ENCODE peak calls at places on chromosomes 5 and 9, in nine cellular contexts. W, C, Y, F, N, I, R, L and P are unnamed samples.

GRCh38 chr9:78406146-78406545 is 109.2 kb downstream of the PSAT1 start:
- DNase-seq in R (no peak), L (no peak), W (no peak), F (no peak), N (no peak), I (no peak), C (no peak), Y (peak; percentile 39), P (no peak)

GRCh38 chr5:10838038-10838437 is 77.0 kb upstream of the DAP start:
- DNase-seq in F (no peak), L (no peak), I (no peak), N (no peak), W (no peak), R (no peak), Y (no peak), C (no peak), P (no peak)

GRCh38 chr9:8940650-8941049 is 1141.1 kb upstream of the DMAC1 start:
- DNase-seq in I (no peak), Y (no peak), F (no peak), L (no peak), C (no peak), W (no peak), R (no peak), N (no peak), P (no peak)

GRCh38 chr9:109167716-109168115 is 667 bp upstream of the FRRS1L start:
- DNase-seq in N (no peak), I (no peak), R (no peak), C (no peak), Y (no peak), W (no peak), L (no peak), F (no peak), P (no peak)

GRCh38 chr5:139388198-139388821 is 1.4 kb downstream of the MZB1 start:
- DNase-seq in N (peak; percentile 21), W (peak; percentile 63), Y (peak; percentile 50), I (peak; percentile 86), L (peak; percentile 34), F (no peak), C (no peak), R (peak; percentile 89), P (no peak)

GRCh38 chr5:42982107-42982622 is 58.0 kb downstream of the ANXA2R start:
- DNase-seq in C (no peak), I (no peak), F (peak; percentile 54), L (no peak), N (no peak), W (no peak), R (no peak), Y (no peak), P (peak; percentile 51)

GRCh38 chr5:121251954-121252353 is 599.7 kb upstream of the FTMT start:
- DNase-seq in Y (no peak), W (no peak), R (no peak), L (no peak), C (no peak), I (no peak), N (peak; percentile 84), F (no peak), P (no peak)

GRCh38 chr5:66207800-66208561 is 63.9 kb downstream of the SREK1 start:
- DNase-seq in F (no peak), I (no peak), Y (peak; percentile 64), W (no peak), R (peak; percentile 75), L (no peak), N (no peak), C (no peak), P (no peak)

GRCh38 chr5:83589786-83590185 is 118.2 kb downstream of the VCAN start:
- DNase-seq in Y (no peak), F (no peak), L (no peak), N (no peak), C (no peak), I (no peak), W (no peak), R (no peak), P (no peak)

GRCh38 chr5:170809551-170809950 is 26.0 kb downstream of the GABRP start:
- DNase-seq in L (peak; percentile 43), R (no peak), W (no peak), F (no peak), C (no peak), Y (peak; percentile 66), N (peak; percentile 83), I (no peak), P (no peak)

GRCh38 chr5:40798012-40798855 is at the start of gene PRKAA1:
- DNase-seq in R (peak; percentile 96), F (peak; percentile 99), Y (peak; percentile 85), I (peak; percentile 96), C (peak; percentile 73), L (peak; percentile 89), W (peak; percentile 94), N (peak; percentile 84), P (peak; percentile 95)

GRCh38 chr5:97044057-97044456 is 98.4 kb downstream of the LIX1 start:
- DNase-seq in R (peak; percentile 68), F (no peak), I (no peak), C (no peak), Y (no peak), N (peak; percentile 32), W (no peak), L (peak; percentile 27), P (peak; percentile 39)

GRCh38 chr9:124010665-124011321 is 775 bp upstream of the LHX2 start:
- DNase-seq in R (no peak), I (no peak), C (no peak), Y (peak; percentile 35), L (no peak), F (peak; percentile 25), N (peak; percentile 37), W (peak; percentile 10), P (no peak)

GRCh38 chr9:110125207-110125751 is 82.7 kb downstream of the C9orf152 start:
- DNase-seq in F (no peak), R (peak; percentile 96), Y (peak; percentile 91), W (peak; percentile 84), N (peak; percentile 96), L (peak; percentile 81), C (no peak), I (no peak), P (peak; percentile 83)

GRCh38 chr5:134138416-134139376 is 24.2 kb downstream of the TCF7 start:
- DNase-seq in W (peak; percentile 34), C (no peak), L (peak; percentile 8), Y (peak; percentile 36), F (no peak), N (peak; percentile 62), I (no peak), R (peak; percentile 57), P (no peak)

GRCh38 chr5:68215888-68216736 is 556 bp downstream of the PIK3R1 start:
- DNase-seq in W (peak; percentile 82), F (peak; percentile 25), C (no peak), L (peak; percentile 47), Y (no peak), N (no peak), R (peak; percentile 86), I (peak; percentile 84), P (peak; percentile 43)

GRCh38 chr9:2385746-2386145 is 235.8 kb upstream of the VLDLR start:
- DNase-seq in I (no peak), N (no peak), F (no peak), C (no peak), W (no peak), R (no peak), Y (no peak), L (no peak), P (no peak)

GRCh38 chr5:121691478-121691877 is 160.2 kb upstream of the FTMT start:
- DNase-seq in N (peak; percentile 1), Y (peak; percentile 1), R (no peak), C (no peak), W (no peak), I (no peak), F (no peak), L (no peak), P (peak; percentile 32)

GRCh38 chr5:14057289-14057688 is 85.9 kb upstream of the TRIO start:
- DNase-seq in N (no peak), Y (no peak), I (no peak), R (no peak), C (no peak), W (no peak), F (no peak), L (no peak), P (no peak)

GRCh38 chr5:33297760-33298216 is 143.0 kb upstream of the TARS1 start:
- DNase-seq in R (peak; percentile 25), C (no peak), L (no peak), Y (no peak), N (no peak), W (no peak), F (no peak), I (no peak), P (no peak)
- TF ChIP-seq CTCF in R (no peak), C (peak; percentile 5), L (no peak), Y (no peak), N (peak; percentile 7), W (peak; percentile 22), F (no peak), I (no peak), P (no peak)

DNA sequence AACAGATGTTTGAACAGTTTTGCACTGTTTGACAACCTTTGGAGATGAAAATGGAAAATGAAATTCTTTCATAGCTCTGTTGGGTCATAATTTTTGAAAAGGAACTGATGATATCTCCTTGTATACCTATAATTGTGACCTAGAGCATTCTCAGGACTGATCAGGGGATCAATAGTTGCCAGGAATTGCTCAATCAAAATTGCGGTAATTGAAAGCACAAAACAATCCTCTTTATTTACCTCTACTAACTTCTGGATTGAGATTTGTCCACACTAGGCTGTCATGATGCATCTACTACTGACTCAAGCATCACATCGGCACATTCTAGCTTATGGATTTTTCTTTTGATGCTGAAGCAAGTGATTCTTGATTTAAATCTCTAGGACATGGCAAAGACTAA is 4.1 kb upstream of the CNTLN start:
- DNase-seq in L (no peak), N (no peak), F (no peak), I (no peak), R (no peak), W (no peak), C (no peak), Y (no peak), P (no peak)
- TF ChIP-seq CTCF in L (no peak), N (no peak), F (no peak), I (no peak), R (no peak), W (no peak), C (no peak), Y (no peak), P (no peak)

DNA sequence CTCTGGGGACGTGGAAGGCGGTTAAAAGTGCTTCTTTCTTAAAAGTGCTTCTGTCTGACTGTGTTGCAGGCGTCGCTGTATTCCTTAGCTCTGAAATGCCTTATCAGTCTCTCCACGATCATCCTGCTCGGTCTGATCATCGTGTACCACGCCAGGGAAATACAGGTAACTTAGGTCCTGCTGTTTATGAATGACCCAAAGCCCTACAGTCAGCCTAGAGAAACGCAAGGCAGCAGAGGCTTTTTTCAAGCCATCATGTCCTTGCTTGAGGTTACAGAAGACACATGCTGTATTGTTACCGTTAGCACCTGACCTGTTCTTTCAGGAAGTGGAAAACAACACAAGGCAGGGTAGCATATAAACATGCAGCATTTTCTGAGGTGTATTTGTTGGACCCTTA is 2.0 kb downstream of the KCNN2 start:
- DNase-seq in Y (no peak), W (no peak), R (no peak), L (no peak), N (no peak), I (no peak), C (no peak), F (no peak), P (no peak)
- TF ChIP-seq CTCF in Y (no peak), W (no peak), R (no peak), L (no peak), N (no peak), I (no peak), C (no peak), F (no peak), P (no peak)

DNA sequence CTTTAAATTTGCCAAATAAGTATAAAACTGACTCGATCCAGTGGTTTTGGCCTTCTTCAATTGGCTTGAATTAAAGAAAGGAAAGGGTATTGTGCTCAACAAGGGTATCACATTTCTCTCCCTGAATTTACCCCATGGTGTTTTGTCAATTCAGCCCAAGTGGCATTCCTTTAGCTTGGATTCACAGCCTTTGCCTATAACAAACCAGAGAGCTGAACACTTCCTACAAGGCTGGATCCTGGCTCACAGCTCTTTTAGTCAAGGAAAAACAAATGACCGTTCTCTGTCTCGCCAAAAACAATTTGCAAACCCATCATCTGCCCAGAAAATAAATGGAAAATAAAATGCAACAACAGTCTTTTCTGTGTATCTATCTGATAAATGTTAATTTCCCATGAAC is 5.7 kb downstream of the ZNF366 start:
- DNase-seq in W (no peak), F (no peak), N (no peak), R (no peak), C (no peak), Y (no peak), I (no peak), L (no peak), P (no peak)
- TF ChIP-seq CTCF in W (no peak), F (no peak), N (no peak), R (no peak), C (no peak), Y (no peak), I (no peak), L (no peak), P (no peak)